ENCODE peak calls at places on chromosomes 4 and X, in ten cellular contexts. L, X, D, T, A, F, S, B, R and K are unnamed samples.

GRCh38 chrX:1244164-1245076 is 24.2 kb upstream of the CSF2RA start:
- DNase-seq in L (no peak), X (no peak), D (no peak), T (no peak), A (no peak), F (no peak), S (no peak), B (no peak), R (no peak), K (peak)

GRCh38 chr4:137635108-137635507 is 102.8 kb upstream of the PCDH18 start:
- DNase-seq in L (peak), X (no peak), D (no peak), T (no peak), A (no peak), F (no peak), S (no peak), B (no peak), R (no peak), K (no peak)

GRCh38 chr4:13872145-13872544 is 244.6 kb upstream of the BOD1L1 start:
- DNase-seq in L (no peak), X (no peak), D (no peak), T (no peak), A (no peak), F (no peak), S (no peak), B (no peak), R (no peak), K (no peak)

GRCh38 chrX:9681422-9681821 is 84.2 kb downstream of the GPR143 start:
- DNase-seq in L (peak), X (no peak), D (no peak), T (no peak), A (no peak), F (no peak), S (no peak), B (no peak), R (no peak), K (no peak)

GRCh38 chrX:107506596-107507031 is 57.2 kb downstream of the FRMPD3 start:
- DNase-seq in L (no peak), X (no peak), D (no peak), T (no peak), A (no peak), F (no peak), S (no peak), B (no peak), R (no peak), K (no peak)

GRCh38 chr4:158810487-158811215 is 41.8 kb downstream of the FNIP2 start:
- DNase-seq in L (peak), X (no peak), D (no peak), T (peak), A (no peak), F (peak), S (no peak), B (peak), R (no peak), K (peak)

GRCh38 chr4:69096111-69096656 is at the start of gene UGT2B7:
- DNase-seq in L (no peak), X (no peak), D (no peak), T (no peak), A (no peak), F (no peak), S (no peak), B (no peak), R (no peak), K (no peak)

GRCh38 chr4:187811586-187811985 is 184.0 kb upstream of the ZFP42 start:
- DNase-seq in L (no peak), X (no peak), D (no peak), T (no peak), A (no peak), F (no peak), S (no peak), B (no peak), R (no peak), K (no peak)

GRCh38 chr4:7422098-7422897 is 12.4 kb downstream of the PSAPL1 start:
- DNase-seq in L (no peak), X (no peak), D (no peak), T (no peak), A (peak), F (no peak), S (no peak), B (no peak), R (no peak), K (peak)

GRCh38 chr4:126627255-126627654 is 1005.5 kb upstream of the INTU start:
- DNase-seq in L (peak), X (no peak), D (no peak), T (no peak), A (no peak), F (no peak), S (peak), B (no peak), R (no peak), K (no peak)

GRCh38 chrX:120428309-120428708 is 40.8 kb downstream of the LAMP2 start:
- DNase-seq in L (peak), X (no peak), D (no peak), T (no peak), A (no peak), F (no peak), S (no peak), B (no peak), R (no peak), K (no peak)

GRCh38 chrX:14913241-14913640 is 40.0 kb downstream of the MOSPD2 start:
- DNase-seq in L (peak), X (no peak), D (no peak), T (no peak), A (no peak), F (no peak), S (no peak), B (no peak), R (no peak), K (peak)

GRCh38 chr4:25096553-25097443 is 63.5 kb downstream of the SEPSECS start:
- DNase-seq in L (no peak), X (no peak), D (no peak), T (no peak), A (no peak), F (no peak), S (no peak), B (no peak), R (no peak), K (no peak)

GRCh38 chr4:134145369-134145768 is 56.2 kb downstream of the PABPC4L start:
- DNase-seq in L (no peak), X (no peak), D (no peak), T (no peak), A (no peak), F (no peak), S (no peak), B (no peak), R (no peak), K (no peak)

GRCh38 chr4:136583567-136583966 is 948.7 kb downstream of the PCDH18 start:
- DNase-seq in L (no peak), X (no peak), D (no peak), T (no peak), A (no peak), F (no peak), S (no peak), B (no peak), R (no peak), K (no peak)

GRCh38 chr4:6198278-6198677 is 2.1 kb downstream of the JAKMIP1 start:
- DNase-seq in L (no peak), X (no peak), D (peak), T (no peak), A (no peak), F (no peak), S (no peak), B (no peak), R (no peak), K (no peak)

GRCh38 chr4:602559-602942 is 22.8 kb upstream of the PDE6B start:
- DNase-seq in L (peak), X (no peak), D (peak), T (no peak), A (peak), F (no peak), S (peak), B (peak), R (peak), K (peak)

GRCh38 chr4:8409271-8410065 is 31.1 kb downstream of the ACOX3 start:
- DNase-seq in L (peak), X (peak), D (peak), T (no peak), A (peak), F (no peak), S (no peak), B (no peak), R (no peak), K (peak)

GRCh38 chrX:21479695-21480280 is 105.6 kb downstream of the CNKSR2 start:
- DNase-seq in L (peak), X (no peak), D (no peak), T (no peak), A (no peak), F (peak), S (peak), B (peak), R (no peak), K (peak)